ENCODE peak calls at places on chromosomes 11 and 22, in four cellular contexts. B, G, S and H are unnamed samples.

GRCh38 chr22:40898850-40899357 is 37.0 kb upstream of the DNAJB7 start:
- DNase-seq in S (peak; percentile 68), B (peak; percentile 78), G (no peak), H (peak; percentile 72)

GRCh38 chr11:103676413-103676812 is 360.0 kb upstream of the DDI1 start:
- DNase-seq in B (peak; percentile 45), S (no peak), G (no peak), H (no peak)

GRCh38 chr11:2574553-2575535 is 125.0 kb downstream of the KCNQ1OT1 start:
- DNase-seq in G (no peak), S (no peak), B (no peak), H (no peak)

GRCh38 chr11:93016595-93016994 is 47.1 kb downstream of the MTNR1B start:
- DNase-seq in S (no peak), G (no peak), B (no peak), H (no peak)

GRCh38 chr11:2576116-2576515 is 123.7 kb downstream of the KCNQ1OT1 start:
- DNase-seq in S (no peak), G (no peak), B (no peak), H (no peak)

GRCh38 chr11:10490398-10491232 is 35.6 kb downstream of the AMPD3 start:
- DNase-seq in S (peak; percentile 100), G (peak; percentile 78), B (peak; percentile 100), H (peak; percentile 95)

GRCh38 chr11:77467233-77467632 is 6.7 kb downstream of the PAK1 start:
- DNase-seq in G (no peak), B (no peak), S (peak; percentile 34), H (no peak)

GRCh38 chr11:587978-588380 is 11.7 kb downstream of the PHRF1 start:
- DNase-seq in G (no peak), B (peak; percentile 86), S (peak; percentile 83), H (peak; percentile 47)

GRCh38 chr11:47711225-47711624 is 3.9 kb downstream of the AGBL2 start:
- DNase-seq in G (no peak), S (no peak), B (no peak), H (no peak)

GRCh38 chr11:126334665-126335462 is 20.6 kb upstream of the ST3GAL4 start:
- DNase-seq in G (no peak), S (peak; percentile 62), B (no peak), H (peak; percentile 51)

GRCh38 chr22:28141614-28142013 is 222.6 kb upstream of the PITPNB start:
- DNase-seq in B (peak; percentile 68), G (no peak), S (peak; percentile 83), H (peak; percentile 84)

GRCh38 chr11:111730871-111731591 is 35.2 kb downstream of the PPP2R1B start:
- DNase-seq in S (no peak), G (peak; percentile 63), B (peak; percentile 37), H (peak; percentile 92)

GRCh38 chr22:23684561-23685031 is 6.2 kb upstream of the RGL4 start:
- DNase-seq in G (no peak), S (peak; percentile 46), B (peak; percentile 49), H (no peak)

GRCh38 chr11:3786781-3787428 is 10.4 kb downstream of the NUP98 start:
- DNase-seq in G (no peak), B (peak; percentile 19), S (no peak), H (peak; percentile 41)

GRCh38 chr11:93537767-93538261 is 5.4 kb downstream of the SMCO4 start:
- DNase-seq in B (peak; percentile 11), G (peak; percentile 89), S (peak; percentile 35), H (no peak)

GRCh38 chr11:72634472-72635095 is 39.6 kb downstream of the PDE2A start:
- DNase-seq in B (no peak), S (no peak), G (no peak), H (no peak)

GRCh38 chr11:118343981-118344521 is at the start of gene CD3G:
- DNase-seq in S (no peak), G (no peak), B (no peak), H (no peak)

GRCh38 chr11:111006207-111006606 is 239.3 kb upstream of the POU2AF2 start:
- DNase-seq in G (no peak), B (no peak), S (no peak), H (no peak)

GRCh38 chr22:41968601-41969000 is 642 bp upstream of the SEPTIN3 start:
- DNase-seq in G (no peak), S (no peak), B (no peak), H (no peak)

GRCh38 chr11:48005133-48005532 is 24.8 kb downstream of the PTPRJ start:
- DNase-seq in B (peak; percentile 47), S (peak; percentile 54), G (peak; percentile 64), H (no peak)

GRCh38 chr11:67600324-67601029 is 6.3 kb upstream of the NDUFV1 start:
- DNase-seq in S (no peak), G (no peak), B (no peak), H (no peak)

GRCh38 chr22:25111579-25112517 is 87.8 kb upstream of the CRYBB3 start:
- DNase-seq in S (no peak), G (peak; percentile 96), B (no peak), H (no peak)

GRCh38 chr11:22405377-22405776 is 67.2 kb downstream of the SLC17A6 start:
- DNase-seq in S (no peak), B (no peak), G (no peak), H (no peak)

GRCh38 chr11:22407899-22408298 is 69.7 kb downstream of the SLC17A6 start:
- DNase-seq in S (no peak), B (no peak), G (no peak), H (no peak)
- TF ChIP-seq CTCF in S (no peak), B (no peak), G (no peak), H (no peak)

GRCh38 chr11:95584180-95584579 is 205.4 kb downstream of the FAM76B start:
- DNase-seq in B (peak; percentile 61), G (no peak), S (peak; percentile 78), H (peak; percentile 20)

GRCh38 chr11:95585752-95586077 is 203.9 kb downstream of the FAM76B start:
- DNase-seq in B (no peak), S (no peak), G (no peak), H (no peak)

GRCh38 chr11:95586155-95586554 is 203.4 kb downstream of the FAM76B start:
- DNase-seq in B (no peak), G (no peak), S (no peak), H (no peak)

GRCh38 chr11:95585071-95585751 is 204.4 kb downstream of the FAM76B start:
- DNase-seq in B (peak; percentile 57), S (peak; percentile 66), G (no peak), H (peak; percentile 54)

GRCh38 chr11:95584589-95584988 is 205.0 kb downstream of the FAM76B start:
- DNase-seq in S (no peak), G (no peak), B (no peak), H (no peak)
- TF ChIP-seq CTCF in S (no peak), G (no peak), B (no peak), H (no peak)

GRCh38 chr22:50474711-50475651 is at the start of gene SBF1:
- DNase-seq in S (peak; percentile 80), G (peak; percentile 95), B (peak; percentile 86), H (peak; percentile 85)

GRCh38 chr22:50473855-50474671 is 772 bp downstream of the SBF1 start:
- DNase-seq in B (peak; percentile 55), S (peak; percentile 61), G (peak; percentile 94), H (peak; percentile 49)

GRCh38 chr22:50471962-50472361 is 2.9 kb downstream of the SBF1 start:
- DNase-seq in G (no peak), B (no peak), S (no peak), H (no peak)

GRCh38 chr22:50471197-50471847 is 3.5 kb downstream of the SBF1 start:
- DNase-seq in G (no peak), S (no peak), B (no peak), H (no peak)

GRCh38 chr22:50473088-50473487 is 1.7 kb downstream of the SBF1 start:
- DNase-seq in B (no peak), G (no peak), S (no peak), H (no peak)
- TF ChIP-seq CTCF in B (no peak), G (peak; percentile 10), S (peak; percentile 3), H (peak; percentile 25)

DNA sequence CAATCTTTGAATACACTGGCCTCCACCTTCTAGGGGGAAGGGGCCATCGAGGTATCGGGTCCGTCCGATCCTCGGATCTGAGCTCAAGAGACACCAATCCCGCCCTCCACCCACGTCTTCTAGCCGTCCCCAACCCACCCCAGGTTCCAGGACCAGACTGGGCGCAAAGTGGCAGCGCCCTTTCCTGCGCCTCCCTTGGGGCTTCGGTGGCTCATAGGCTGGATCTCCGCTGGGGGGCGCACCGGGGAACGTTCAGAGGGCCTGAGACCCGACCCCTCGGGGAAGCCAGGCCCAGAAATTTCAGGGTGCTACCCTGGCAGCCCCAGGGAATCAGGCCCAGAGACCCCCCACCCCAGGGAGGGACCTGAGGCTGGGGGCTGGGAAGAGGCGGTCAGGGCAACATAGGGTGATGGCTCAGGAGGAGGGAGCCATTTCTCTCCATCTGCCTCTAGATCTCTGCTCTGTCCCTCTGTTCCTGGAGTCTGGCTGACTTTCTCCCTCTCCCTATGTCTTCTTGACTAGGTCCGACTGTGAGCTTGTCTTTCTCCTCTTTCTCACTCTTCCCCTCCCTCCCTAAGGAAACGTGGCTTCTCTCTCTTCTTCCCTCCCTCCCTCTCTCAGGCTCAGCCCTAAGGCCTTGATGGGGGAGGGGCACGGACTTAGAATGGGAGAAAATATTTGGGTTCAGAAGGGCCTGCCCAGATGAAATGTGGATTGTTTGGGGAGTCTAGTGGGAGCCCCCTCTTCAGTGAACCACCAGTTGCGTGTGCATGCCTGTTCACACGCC is 1.1 kb downstream of the CREB3L1 start:
- DNase-seq in B (peak; percentile 68), S (peak; percentile 57), G (peak; percentile 39), H (peak; percentile 64)
- TF ChIP-seq CTCF in B (peak; percentile 64), S (peak; percentile 65), G (peak; percentile 28), H (peak; percentile 84)

GRCh38 chr11:123255909-123256308 is 60.9 kb upstream of the CLMP start:
- DNase-seq in B (peak; percentile 45), G (no peak), S (no peak), H (no peak)
- TF ChIP-seq CTCF in B (no peak), G (no peak), S (no peak), H (no peak)

GRCh38 chr11:81916459-81916858 is 817.2 kb downstream of the FAM181B start:
- DNase-seq in G (no peak), B (no peak), S (peak; percentile 0), H (no peak)
- TF ChIP-seq CTCF in G (no peak), B (no peak), S (no peak), H (no peak)

GRCh38 chr11:119995730-119996491 is 142.0 kb downstream of the TRIM29 start:
- DNase-seq in G (no peak), S (no peak), B (no peak), H (no peak)

GRCh38 chr11:119996556-119996955 is 141.4 kb downstream of the TRIM29 start:
- DNase-seq in B (no peak), G (no peak), S (no peak), H (no peak)

GRCh38 chr11:120001161-120002135 is 136.5 kb downstream of the TRIM29 start:
- DNase-seq in G (no peak), B (no peak), S (no peak), H (no peak)

GRCh38 chr11:119993732-119994131 is 144.2 kb downstream of the TRIM29 start:
- DNase-seq in B (no peak), G (no peak), S (no peak), H (no peak)

GRCh38 chr11:119999220-119999619 is 138.7 kb downstream of the TRIM29 start:
- DNase-seq in S (no peak), G (no peak), B (no peak), H (no peak)
- TF ChIP-seq CTCF in S (peak; percentile 8), G (no peak), B (no peak), H (no peak)